ENCODE peak calls at places on chromosome 22, in six cellular contexts. J, N, Z, U, P and M are unnamed samples.

GRCh38 chr22:27512283-27512761 is 289.2 kb downstream of the MN1 start:
- DNase-seq in N (no peak), J (no peak), P (peak; percentile 94), Z (no peak), U (peak; percentile 73), M (peak; percentile 67)

GRCh38 chr22:38026130-38027111 is 30.8 kb upstream of the PICK1 start:
- DNase-seq in U (no peak), N (peak; percentile 63), J (no peak), P (no peak), Z (no peak), M (no peak)

GRCh38 chr22:37777122-37777687 is 30.5 kb upstream of the GCAT start:
- DNase-seq in U (peak; percentile 32), J (no peak), N (no peak), P (peak; percentile 93), Z (no peak), M (no peak)

GRCh38 chr22:32900856-32901255 is 99.4 kb downstream of the TIMP3 start:
- DNase-seq in U (no peak), J (no peak), N (no peak), Z (no peak), P (no peak), M (no peak)

GRCh38 chr22:37186228-37186996 is 1.6 kb downstream of the C1QTNF6 start:
- DNase-seq in N (peak; percentile 26), P (peak; percentile 89), Z (no peak), J (peak; percentile 6), U (peak; percentile 46), M (no peak)

GRCh38 chr22:29704528-29705285 is 15.1 kb upstream of the CABP7 start:
- DNase-seq in J (no peak), N (no peak), U (peak; percentile 16), Z (no peak), P (peak; percentile 30), M (no peak)

GRCh38 chr22:45608763-45609180 is 62.9 kb upstream of the ATXN10 start:
- DNase-seq in J (no peak), P (peak; percentile 79), U (no peak), Z (no peak), N (no peak), M (no peak)

GRCh38 chr22:41417622-41418390 is 28.8 kb downstream of the TOB2 start:
- DNase-seq in U (peak; percentile 67), P (no peak), Z (no peak), N (peak; percentile 93), J (no peak), M (no peak)

GRCh38 chr22:16562711-16563554 is 29.7 kb downstream of the CCT8L2 start:
- DNase-seq in U (no peak), Z (no peak), P (no peak), N (peak; percentile 80), J (no peak), M (no peak)

GRCh38 chr22:31970490-31971444 is 26.4 kb downstream of the YWHAH start:
- DNase-seq in Z (peak; percentile 81), N (peak; percentile 97), J (peak; percentile 92), P (peak; percentile 55), U (peak; percentile 79), M (peak; percentile 80)